ENCODE peak calls at places on chromosomes 13 and 19, in ten cellular contexts. One of them, this sample, is unnamed.

GRCh38 chr19:38317104-38317612 is 1.4 kb upstream of the YIF1B start:
- DNase-seq in glutamatergic neuron: no peak
- DNase-seq in right lobe of liver: no peak
- DNase-seq in left ventricle myocardium inferior: no peak
- DNase-seq in AG09319: no peak
- DNase-seq in MM.1S: no peak
- DNase-seq in neural crest cell: no peak
- DNase-seq in NB4: peak
- DNase-seq in cardiac fibroblast: no peak
- DNase-seq in fibroblast of the aortic adventitia: no peak
- DNase-seq in this sample: no peak

GRCh38 chr13:98822238-98822606 is 69.8 kb upstream of the SLC15A1 start:
- DNase-seq in right lobe of liver: no peak
- DNase-seq in NB4: no peak
- DNase-seq in left ventricle myocardium inferior: no peak
- DNase-seq in cardiac fibroblast: peak
- DNase-seq in MM.1S: no peak
- DNase-seq in neural crest cell: no peak
- DNase-seq in AG09319: no peak
- DNase-seq in glutamatergic neuron: no peak
- DNase-seq in fibroblast of the aortic adventitia: peak
- DNase-seq in this sample: no peak

GRCh38 chr19:10036601-10037071 is 23.4 kb downstream of the RDH8 start:
- DNase-seq in MM.1S: no peak
- DNase-seq in neural crest cell: no peak
- DNase-seq in left ventricle myocardium inferior: no peak
- DNase-seq in fibroblast of the aortic adventitia: no peak
- DNase-seq in right lobe of liver: peak
- DNase-seq in glutamatergic neuron: no peak
- DNase-seq in cardiac fibroblast: peak
- DNase-seq in NB4: no peak
- DNase-seq in AG09319: no peak
- DNase-seq in this sample: no peak

GRCh38 chr19:18049390-18049789 is 37.3 kb downstream of the IL12RB1 start:
- DNase-seq in cardiac fibroblast: peak
- DNase-seq in AG09319: no peak
- DNase-seq in MM.1S: no peak
- DNase-seq in fibroblast of the aortic adventitia: peak
- DNase-seq in neural crest cell: no peak
- DNase-seq in NB4: no peak
- DNase-seq in right lobe of liver: peak
- DNase-seq in left ventricle myocardium inferior: peak
- DNase-seq in glutamatergic neuron: no peak
- DNase-seq in this sample: no peak

GRCh38 chr13:101433895-101434294 is 17.6 kb upstream of the NALCN start:
- DNase-seq in AG09319: no peak
- DNase-seq in right lobe of liver: no peak
- DNase-seq in cardiac fibroblast: no peak
- DNase-seq in MM.1S: no peak
- DNase-seq in left ventricle myocardium inferior: no peak
- DNase-seq in fibroblast of the aortic adventitia: no peak
- DNase-seq in NB4: no peak
- DNase-seq in neural crest cell: no peak
- DNase-seq in glutamatergic neuron: no peak
- DNase-seq in this sample: no peak

GRCh38 chr19:50427997-50428425 is 4.7 kb upstream of the MYBPC2 start:
- DNase-seq in right lobe of liver: peak
- DNase-seq in neural crest cell: no peak
- DNase-seq in glutamatergic neuron: no peak
- DNase-seq in fibroblast of the aortic adventitia: peak
- DNase-seq in left ventricle myocardium inferior: peak
- DNase-seq in AG09319: peak
- DNase-seq in cardiac fibroblast: peak
- DNase-seq in NB4: no peak
- DNase-seq in MM.1S: peak
- DNase-seq in this sample: peak

GRCh38 chr13:76020421-76020955 is 384.4 kb downstream of the LMO7 start:
- DNase-seq in fibroblast of the aortic adventitia: no peak
- DNase-seq in right lobe of liver: no peak
- DNase-seq in AG09319: no peak
- DNase-seq in left ventricle myocardium inferior: no peak
- DNase-seq in glutamatergic neuron: no peak
- DNase-seq in MM.1S: no peak
- DNase-seq in neural crest cell: no peak
- DNase-seq in NB4: no peak
- DNase-seq in cardiac fibroblast: no peak
- DNase-seq in this sample: no peak

GRCh38 chr13:77503398-77503797 is 32.1 kb upstream of the SCEL start:
- DNase-seq in left ventricle myocardium inferior: no peak
- DNase-seq in MM.1S: no peak
- DNase-seq in cardiac fibroblast: no peak
- DNase-seq in NB4: no peak
- DNase-seq in AG09319: no peak
- DNase-seq in neural crest cell: no peak
- DNase-seq in fibroblast of the aortic adventitia: no peak
- DNase-seq in glutamatergic neuron: no peak
- DNase-seq in right lobe of liver: no peak
- DNase-seq in this sample: no peak

GRCh38 chr19:29105629-29106352 is 107.2 kb downstream of the UQCRFS1 start:
- DNase-seq in cardiac fibroblast: no peak
- DNase-seq in left ventricle myocardium inferior: no peak
- DNase-seq in right lobe of liver: no peak
- DNase-seq in NB4: no peak
- DNase-seq in glutamatergic neuron: no peak
- DNase-seq in AG09319: no peak
- DNase-seq in fibroblast of the aortic adventitia: no peak
- DNase-seq in MM.1S: no peak
- DNase-seq in neural crest cell: no peak
- DNase-seq in this sample: no peak

GRCh38 chr19:50479761-50480251 is 3.2 kb upstream of the GARIN5A start:
- DNase-seq in fibroblast of the aortic adventitia: no peak
- DNase-seq in right lobe of liver: no peak
- DNase-seq in cardiac fibroblast: no peak
- DNase-seq in left ventricle myocardium inferior: no peak
- DNase-seq in neural crest cell: no peak
- DNase-seq in NB4: no peak
- DNase-seq in glutamatergic neuron: peak
- DNase-seq in AG09319: no peak
- DNase-seq in MM.1S: no peak
- DNase-seq in this sample: no peak

GRCh38 chr19:48806518-48806817 is 4.4 kb downstream of the BCAT2 start:
- DNase-seq in AG09319: no peak
- DNase-seq in NB4: no peak
- DNase-seq in MM.1S: peak
- DNase-seq in glutamatergic neuron: peak
- DNase-seq in cardiac fibroblast: no peak
- DNase-seq in right lobe of liver: no peak
- DNase-seq in fibroblast of the aortic adventitia: no peak
- DNase-seq in neural crest cell: peak
- DNase-seq in left ventricle myocardium inferior: no peak
- DNase-seq in this sample: peak

GRCh38 chr19:6211632-6212402 is 68.0 kb downstream of the MLLT1 start:
- DNase-seq in left ventricle myocardium inferior: no peak
- DNase-seq in fibroblast of the aortic adventitia: no peak
- DNase-seq in neural crest cell: no peak
- DNase-seq in cardiac fibroblast: no peak
- DNase-seq in MM.1S: no peak
- DNase-seq in glutamatergic neuron: no peak
- DNase-seq in NB4: no peak
- DNase-seq in AG09319: no peak
- DNase-seq in right lobe of liver: no peak
- DNase-seq in this sample: no peak

GRCh38 chr13:32495429-32495828 is 43.2 kb downstream of the N4BP2L2 start:
- DNase-seq in neural crest cell: no peak
- DNase-seq in AG09319: no peak
- DNase-seq in right lobe of liver: no peak
- DNase-seq in glutamatergic neuron: no peak
- DNase-seq in left ventricle myocardium inferior: no peak
- DNase-seq in fibroblast of the aortic adventitia: no peak
- DNase-seq in cardiac fibroblast: no peak
- DNase-seq in MM.1S: no peak
- DNase-seq in NB4: no peak
- DNase-seq in this sample: no peak

GRCh38 chr19:40217027-40217810 is 965 bp downstream of the TTC9B start:
- DNase-seq in glutamatergic neuron: peak
- DNase-seq in neural crest cell: no peak
- DNase-seq in right lobe of liver: no peak
- DNase-seq in cardiac fibroblast: no peak
- DNase-seq in NB4: peak
- DNase-seq in fibroblast of the aortic adventitia: no peak
- DNase-seq in AG09319: no peak
- DNase-seq in left ventricle myocardium inferior: no peak
- DNase-seq in MM.1S: no peak
- DNase-seq in this sample: peak

GRCh38 chr19:55383279-55383788 is 758 bp downstream of the TMEM238 start:
- DNase-seq in NB4: no peak
- DNase-seq in MM.1S: no peak
- DNase-seq in right lobe of liver: no peak
- DNase-seq in AG09319: no peak
- DNase-seq in neural crest cell: no peak
- DNase-seq in cardiac fibroblast: no peak
- DNase-seq in left ventricle myocardium inferior: no peak
- DNase-seq in fibroblast of the aortic adventitia: no peak
- DNase-seq in glutamatergic neuron: peak
- DNase-seq in this sample: no peak

GRCh38 chr13:28313579-28313978 is 175.2 kb downstream of the PAN3 start:
- DNase-seq in left ventricle myocardium inferior: no peak
- DNase-seq in right lobe of liver: no peak
- DNase-seq in NB4: peak
- DNase-seq in neural crest cell: no peak
- DNase-seq in AG09319: no peak
- DNase-seq in MM.1S: no peak
- DNase-seq in glutamatergic neuron: no peak
- DNase-seq in cardiac fibroblast: peak
- DNase-seq in fibroblast of the aortic adventitia: peak
- DNase-seq in this sample: no peak

GRCh38 chr13:26971990-26972888 is 199.4 kb downstream of the USP12 start:
- DNase-seq in fibroblast of the aortic adventitia: peak
- DNase-seq in neural crest cell: no peak
- DNase-seq in AG09319: no peak
- DNase-seq in NB4: peak
- DNase-seq in MM.1S: peak
- DNase-seq in left ventricle myocardium inferior: no peak
- DNase-seq in right lobe of liver: peak
- DNase-seq in glutamatergic neuron: no peak
- DNase-seq in cardiac fibroblast: no peak
- DNase-seq in this sample: peak
- TF ChIP-seq CTCF in fibroblast of the aortic adventitia: peak
- TF ChIP-seq CTCF in neural crest cell: peak
- TF ChIP-seq CTCF in AG09319: peak
- TF ChIP-seq CTCF in NB4: no peak
- TF ChIP-seq CTCF in MM.1S: peak
- TF ChIP-seq CTCF in left ventricle myocardium inferior: peak
- TF ChIP-seq CTCF in right lobe of liver: peak
- TF ChIP-seq CTCF in glutamatergic neuron: no peak
- TF ChIP-seq CTCF in cardiac fibroblast: peak
- TF ChIP-seq CTCF in this sample: peak

GRCh38 chr19:46371371-46371901 is 24.5 kb downstream of the PPP5C start:
- DNase-seq in fibroblast of the aortic adventitia: no peak
- DNase-seq in MM.1S: no peak
- DNase-seq in AG09319: no peak
- DNase-seq in NB4: no peak
- DNase-seq in cardiac fibroblast: no peak
- DNase-seq in left ventricle myocardium inferior: no peak
- DNase-seq in glutamatergic neuron: no peak
- DNase-seq in right lobe of liver: peak
- DNase-seq in neural crest cell: no peak
- DNase-seq in this sample: no peak
- TF ChIP-seq CTCF in fibroblast of the aortic adventitia: no peak
- TF ChIP-seq CTCF in MM.1S: no peak
- TF ChIP-seq CTCF in AG09319: no peak
- TF ChIP-seq CTCF in NB4: no peak
- TF ChIP-seq CTCF in cardiac fibroblast: no peak
- TF ChIP-seq CTCF in left ventricle myocardium inferior: no peak
- TF ChIP-seq CTCF in glutamatergic neuron: no peak
- TF ChIP-seq CTCF in right lobe of liver: no peak
- TF ChIP-seq CTCF in neural crest cell: no peak
- TF ChIP-seq CTCF in this sample: no peak

DNA sequence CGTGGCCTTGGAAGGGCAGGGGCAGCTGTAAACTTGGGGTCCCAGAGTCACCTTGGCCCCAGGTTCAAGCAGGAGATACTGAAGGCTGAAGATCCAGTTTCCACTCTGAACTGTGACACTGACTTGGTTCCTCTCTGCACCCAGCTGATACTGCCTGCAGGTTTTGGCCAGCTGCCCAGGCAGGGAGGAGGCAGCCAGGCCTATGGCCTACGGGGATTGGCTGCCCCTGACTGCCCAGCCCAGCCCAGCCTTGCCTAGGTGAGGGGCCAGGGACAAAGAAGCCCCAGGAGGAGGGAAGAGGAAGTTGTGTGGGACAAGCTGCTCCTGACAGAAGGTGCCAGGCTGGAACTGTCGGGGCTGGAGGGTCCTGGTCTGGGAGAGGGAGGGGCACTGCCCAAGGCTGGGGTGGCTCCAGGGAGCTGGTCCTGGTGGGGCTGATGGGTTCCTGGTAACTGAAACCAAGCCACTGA is 51.7 kb upstream of the CYP4F8 start:
- DNase-seq in AG09319: no peak
- DNase-seq in MM.1S: no peak
- DNase-seq in neural crest cell: no peak
- DNase-seq in glutamatergic neuron: no peak
- DNase-seq in left ventricle myocardium inferior: peak
- DNase-seq in fibroblast of the aortic adventitia: no peak
- DNase-seq in cardiac fibroblast: peak
- DNase-seq in right lobe of liver: peak
- DNase-seq in NB4: peak
- DNase-seq in this sample: no peak
- TF ChIP-seq CTCF in AG09319: no peak
- TF ChIP-seq CTCF in MM.1S: no peak
- TF ChIP-seq CTCF in neural crest cell: no peak
- TF ChIP-seq CTCF in glutamatergic neuron: no peak
- TF ChIP-seq CTCF in left ventricle myocardium inferior: no peak
- TF ChIP-seq CTCF in fibroblast of the aortic adventitia: no peak
- TF ChIP-seq CTCF in cardiac fibroblast: no peak
- TF ChIP-seq CTCF in right lobe of liver: no peak
- TF ChIP-seq CTCF in NB4: no peak
- TF ChIP-seq CTCF in this sample: no peak

GRCh38 chr13:45742985-45743384 is 40.9 kb downstream of the CBY2 start:
- DNase-seq in cardiac fibroblast: no peak
- DNase-seq in MM.1S: no peak
- DNase-seq in fibroblast of the aortic adventitia: no peak
- DNase-seq in neural crest cell: no peak
- DNase-seq in glutamatergic neuron: no peak
- DNase-seq in AG09319: no peak
- DNase-seq in right lobe of liver: no peak
- DNase-seq in left ventricle myocardium inferior: no peak
- DNase-seq in NB4: no peak
- DNase-seq in this sample: no peak

DNA sequence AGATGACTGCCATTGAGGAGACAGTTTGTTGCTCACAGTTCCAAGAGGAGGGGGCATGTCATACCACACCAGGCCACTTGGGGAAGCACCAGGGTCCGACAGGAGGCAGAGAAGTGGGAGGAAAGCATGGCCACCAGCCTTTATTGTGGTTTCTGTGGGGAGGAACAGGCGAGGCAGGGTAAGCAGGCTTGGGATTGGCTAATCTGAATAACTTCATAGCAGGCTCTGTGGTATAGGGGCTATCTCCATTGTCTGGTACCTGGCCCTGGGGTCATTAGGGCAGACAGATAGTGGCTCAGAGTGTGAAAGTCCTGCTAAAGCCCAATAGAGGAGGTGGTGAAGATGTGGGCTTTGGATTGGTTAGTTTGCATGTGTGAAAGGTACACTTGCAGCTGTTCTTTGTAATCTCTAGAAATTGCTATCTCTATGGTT is 35.5 kb downstream of the CBY2 start:
- DNase-seq in MM.1S: peak
- DNase-seq in left ventricle myocardium inferior: no peak
- DNase-seq in fibroblast of the aortic adventitia: no peak
- DNase-seq in NB4: peak
- DNase-seq in glutamatergic neuron: peak
- DNase-seq in right lobe of liver: no peak
- DNase-seq in cardiac fibroblast: no peak
- DNase-seq in neural crest cell: no peak
- DNase-seq in AG09319: no peak
- DNase-seq in this sample: no peak
- TF ChIP-seq CTCF in MM.1S: peak
- TF ChIP-seq CTCF in left ventricle myocardium inferior: no peak
- TF ChIP-seq CTCF in fibroblast of the aortic adventitia: peak
- TF ChIP-seq CTCF in NB4: peak
- TF ChIP-seq CTCF in glutamatergic neuron: peak
- TF ChIP-seq CTCF in right lobe of liver: no peak
- TF ChIP-seq CTCF in cardiac fibroblast: peak
- TF ChIP-seq CTCF in neural crest cell: no peak
- TF ChIP-seq CTCF in AG09319: no peak
- TF ChIP-seq CTCF in this sample: peak